ENCODE peak calls at places on chromosome 22, in four cellular contexts. One of them, this sample, is unnamed.

GRCh38 chr22:47205081-47205491 is 442.6 kb downstream of the TBC1D22A start:
- DNase-seq in HTR-8/SVneo: no peak
- DNase-seq in stimulated activated CD4-positive, alpha-beta T cell treated with anti-CD3 and anti-CD28 coated beads, Interleukin-15, amount 100 ng/mL, for 24 hours: no peak
- DNase-seq in choroid plexus epithelial cell: no peak
- DNase-seq in this sample: no peak

GRCh38 chr22:17851754-17852153 is 77.5 kb upstream of the BID start:
- DNase-seq in HTR-8/SVneo: no peak
- DNase-seq in stimulated activated CD4-positive, alpha-beta T cell treated with anti-CD3 and anti-CD28 coated beads, Interleukin-15, amount 100 ng/mL, for 24 hours: no peak
- DNase-seq in choroid plexus epithelial cell: no peak
- DNase-seq in this sample: no peak

GRCh38 chr22:37182101-37182948 is 5.7 kb downstream of the C1QTNF6 start:
- DNase-seq in HTR-8/SVneo: no peak
- DNase-seq in stimulated activated CD4-positive, alpha-beta T cell treated with anti-CD3 and anti-CD28 coated beads, Interleukin-15, amount 100 ng/mL, for 24 hours: no peak
- DNase-seq in choroid plexus epithelial cell: no peak
- DNase-seq in this sample: no peak

GRCh38 chr22:42346722-42347121 is 76.3 kb upstream of the TCF20 start:
- DNase-seq in HTR-8/SVneo: no peak
- DNase-seq in stimulated activated CD4-positive, alpha-beta T cell treated with anti-CD3 and anti-CD28 coated beads, Interleukin-15, amount 100 ng/mL, for 24 hours: no peak
- DNase-seq in choroid plexus epithelial cell: no peak
- DNase-seq in this sample: no peak

GRCh38 chr22:44587004-44587793 is 89.2 kb upstream of the RTL6 start:
- DNase-seq in HTR-8/SVneo: no peak
- DNase-seq in stimulated activated CD4-positive, alpha-beta T cell treated with anti-CD3 and anti-CD28 coated beads, Interleukin-15, amount 100 ng/mL, for 24 hours: no peak
- DNase-seq in choroid plexus epithelial cell: peak; percentile 8
- DNase-seq in this sample: peak; percentile 23

GRCh38 chr22:41092847-41093371 is 517 bp downstream of the EP300 start:
- DNase-seq in HTR-8/SVneo: no peak
- DNase-seq in stimulated activated CD4-positive, alpha-beta T cell treated with anti-CD3 and anti-CD28 coated beads, Interleukin-15, amount 100 ng/mL, for 24 hours: peak; percentile 47
- DNase-seq in choroid plexus epithelial cell: peak; percentile 33
- DNase-seq in this sample: peak; percentile 57

GRCh38 chr22:31872209-31872608 is 72.1 kb upstream of the YWHAH start:
- DNase-seq in HTR-8/SVneo: no peak
- DNase-seq in stimulated activated CD4-positive, alpha-beta T cell treated with anti-CD3 and anti-CD28 coated beads, Interleukin-15, amount 100 ng/mL, for 24 hours: peak; percentile 5
- DNase-seq in choroid plexus epithelial cell: no peak
- DNase-seq in this sample: no peak

GRCh38 chr22:43879901-43880742 is 11.7 kb downstream of the PNPLA5 start:
- DNase-seq in HTR-8/SVneo: no peak
- DNase-seq in stimulated activated CD4-positive, alpha-beta T cell treated with anti-CD3 and anti-CD28 coated beads, Interleukin-15, amount 100 ng/mL, for 24 hours: no peak
- DNase-seq in choroid plexus epithelial cell: no peak
- DNase-seq in this sample: no peak

GRCh38 chr22:23401111-23401909 is 178.8 kb downstream of the IGLL1 start:
- DNase-seq in HTR-8/SVneo: peak; percentile 28
- DNase-seq in stimulated activated CD4-positive, alpha-beta T cell treated with anti-CD3 and anti-CD28 coated beads, Interleukin-15, amount 100 ng/mL, for 24 hours: no peak
- DNase-seq in choroid plexus epithelial cell: peak; percentile 68
- DNase-seq in this sample: no peak

GRCh38 chr22:30235687-30236170 is 10.8 kb downstream of the LIF start:
- DNase-seq in HTR-8/SVneo: peak; percentile 78
- DNase-seq in stimulated activated CD4-positive, alpha-beta T cell treated with anti-CD3 and anti-CD28 coated beads, Interleukin-15, amount 100 ng/mL, for 24 hours: no peak
- DNase-seq in choroid plexus epithelial cell: peak; percentile 96
- DNase-seq in this sample: peak; percentile 90

GRCh38 chr22:40733919-40734318 is 54.6 kb downstream of the MCHR1 start:
- DNase-seq in HTR-8/SVneo: no peak
- DNase-seq in stimulated activated CD4-positive, alpha-beta T cell treated with anti-CD3 and anti-CD28 coated beads, Interleukin-15, amount 100 ng/mL, for 24 hours: no peak
- DNase-seq in choroid plexus epithelial cell: peak; percentile 12
- DNase-seq in this sample: no peak

GRCh38 chr22:21937041-21937820 is 15.4 kb downstream of the PPM1F start:
- DNase-seq in HTR-8/SVneo: no peak
- DNase-seq in stimulated activated CD4-positive, alpha-beta T cell treated with anti-CD3 and anti-CD28 coated beads, Interleukin-15, amount 100 ng/mL, for 24 hours: no peak
- DNase-seq in choroid plexus epithelial cell: no peak
- DNase-seq in this sample: no peak

This sample was measured in cardiac muscle cell.